ENCODE peak calls at places on chromosomes 11 and 22, in five cellular contexts. M, P, E, R and A are unnamed samples.

GRCh38 chr11:113534625-113535024 is 59.4 kb upstream of the DRD2 start:
- DNase-seq in P (no peak), R (no peak), E (no peak), M (no peak), A (no peak)

GRCh38 chr11:369336-370018 is at the start of gene B4GALNT4:
- DNase-seq in E (no peak), R (peak; percentile 25), M (no peak), P (no peak), A (no peak)

GRCh38 chr11:123069878-123070821 is 8.2 kb upstream of the HSPA8 start:
- DNase-seq in P (no peak), E (no peak), R (no peak), M (no peak), A (no peak)

GRCh38 chr11:103958475-103959215 is 77.8 kb upstream of the DDI1 start:
- DNase-seq in R (no peak), M (no peak), P (no peak), E (no peak), A (no peak)

GRCh38 chr22:48568736-48569330 is 1258.8 kb downstream of the BRD1 start:
- DNase-seq in R (no peak), M (no peak), E (no peak), P (no peak), A (no peak)

GRCh38 chr22:36280379-36280778 is 27.4 kb downstream of the APOL1 start:
- DNase-seq in M (peak; percentile 65), R (no peak), P (no peak), E (no peak), A (no peak)

GRCh38 chr11:14373941-14374646 is 15.1 kb upstream of the RRAS2 start:
- DNase-seq in R (no peak), P (peak; percentile 7), E (peak; percentile 20), M (peak; percentile 90), A (no peak)

GRCh38 chr11:83064011-83064410 is 7.7 kb downstream of the RAB30 start:
- DNase-seq in E (no peak), R (no peak), P (no peak), M (no peak), A (no peak)

GRCh38 chr11:58968251-58968711 is 29.0 kb downstream of the GLYATL1 start:
- DNase-seq in E (no peak), R (no peak), M (no peak), P (peak; percentile 33), A (no peak)

GRCh38 chr22:31230871-31231621 is 18.9 kb downstream of the LIMK2 start:
- DNase-seq in M (no peak), R (peak; percentile 36), P (peak; percentile 41), E (no peak), A (peak; percentile 21)

DNA sequence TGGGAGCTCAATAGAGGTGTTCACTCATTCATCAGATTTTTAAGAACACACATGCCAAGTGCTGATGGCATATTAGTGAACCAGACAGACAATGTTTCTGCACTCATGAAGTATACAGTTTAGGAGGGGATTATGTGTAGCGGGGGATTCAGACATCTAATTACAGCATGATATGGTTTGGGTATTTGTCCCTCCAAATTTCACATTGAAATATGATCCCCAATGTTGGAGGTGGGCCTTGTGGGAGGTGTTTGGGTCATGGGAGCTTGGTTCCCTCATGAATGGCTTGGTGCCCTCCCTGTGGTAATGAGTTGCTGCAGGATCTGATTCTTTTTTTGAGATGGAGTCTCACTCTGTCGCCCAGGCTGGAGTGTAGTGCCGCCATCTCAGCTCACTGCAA is 8.9 kb upstream of the RAB3IL1 start:
- DNase-seq in M (no peak), E (peak; percentile 34), P (no peak), R (no peak), A (no peak)
- TF ChIP-seq CTCF in M (no peak), E (no peak), P (no peak), R (no peak), A (no peak)

GRCh38 chr11:10728154-10728553 is 22.9 kb upstream of the CTR9 start:
- DNase-seq in M (no peak), P (no peak), E (no peak), R (no peak), A (no peak)
- TF ChIP-seq CTCF in M (no peak), P (no peak), E (no peak), R (no peak), A (peak; percentile 8)

DNA sequence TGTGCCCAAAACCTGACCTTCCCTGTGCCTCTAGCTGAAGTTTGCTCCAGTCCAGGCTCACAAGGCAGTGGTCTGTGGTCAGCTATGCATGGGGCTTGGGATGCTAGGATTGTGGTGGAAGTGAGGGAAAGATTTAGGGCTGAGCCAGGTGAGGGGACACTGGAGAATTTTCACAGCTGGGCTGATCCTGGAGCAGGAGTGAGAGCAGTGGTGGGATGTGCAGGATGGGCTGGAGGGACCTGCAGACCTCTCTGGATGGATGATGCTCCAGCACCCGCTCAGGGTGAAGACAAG is 23.9 kb upstream of the KDM2A start:
- DNase-seq in E (no peak), R (no peak), M (no peak), P (no peak), A (no peak)
- TF ChIP-seq CTCF in E (no peak), R (no peak), M (no peak), P (no peak), A (no peak)

DNA sequence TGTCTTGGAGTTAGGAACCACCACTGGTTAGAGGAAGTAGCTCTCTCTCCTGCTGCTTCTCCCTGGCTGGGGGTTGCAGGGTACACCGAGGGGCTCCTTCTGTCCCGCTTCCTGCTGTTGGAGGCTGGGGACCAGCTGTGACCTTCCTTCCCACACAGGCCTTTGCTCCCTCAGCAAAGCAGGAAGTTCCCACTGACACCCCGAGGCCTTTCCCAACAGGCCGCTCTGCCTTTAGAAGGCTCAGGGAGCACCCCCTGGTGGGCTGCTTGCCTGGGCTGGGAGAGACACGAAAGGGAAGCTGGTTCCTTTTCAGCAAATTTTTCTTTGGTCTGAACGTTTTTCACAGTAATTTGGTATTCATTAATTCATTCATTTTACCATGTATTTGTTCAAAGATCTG is 527.9 kb upstream of the B3GAT1 start:
- DNase-seq in M (no peak), E (no peak), P (no peak), R (peak; percentile 56), A (peak; percentile 30)
- TF ChIP-seq CTCF in M (no peak), E (no peak), P (no peak), R (peak; percentile 49), A (peak; percentile 66)

DNA sequence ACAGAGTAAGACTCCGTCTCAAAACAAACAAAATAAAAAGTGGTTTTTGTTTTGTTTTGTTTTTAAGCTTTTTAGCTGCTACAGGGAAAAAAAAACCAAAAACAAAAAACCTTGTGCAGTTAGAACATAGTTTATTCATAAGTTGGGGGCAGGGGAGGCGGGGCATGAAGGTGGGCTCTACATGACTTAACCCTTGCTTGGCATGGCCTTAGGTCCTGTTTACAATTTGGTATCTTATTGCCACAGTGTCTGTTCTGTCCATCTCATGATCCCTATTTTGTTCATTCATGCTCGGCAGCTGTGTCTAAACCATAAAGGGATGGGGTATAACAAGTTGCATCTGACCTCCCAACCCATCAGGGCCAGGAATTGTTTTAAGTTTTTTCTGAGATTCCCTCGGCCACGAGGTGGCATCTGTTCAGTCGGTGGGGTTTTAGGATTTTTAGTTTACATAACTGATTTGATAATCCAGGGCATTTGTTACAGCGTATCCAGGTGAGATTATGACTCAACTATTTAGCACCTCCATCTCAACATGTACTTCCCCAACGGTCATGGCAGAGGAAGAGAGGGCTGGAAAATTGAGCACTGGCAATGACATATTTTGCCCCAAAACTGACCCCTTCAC is 6.9 kb downstream of the AP5B1 start:
- DNase-seq in M (no peak), P (no peak), E (no peak), R (no peak), A (no peak)
- TF ChIP-seq CTCF in M (no peak), P (no peak), E (no peak), R (peak; percentile 55), A (no peak)

GRCh38 chr11:18012906-18013781 is at the start of gene SERGEF:
- DNase-seq in R (peak; percentile 91), P (peak; percentile 98), E (peak; percentile 94), M (peak; percentile 96), A (peak; percentile 88)
- TF ChIP-seq CTCF in R (no peak), P (no peak), E (no peak), M (no peak), A (peak; percentile 25)